ENCODE peak calls at places on chromosomes 7 and 10, in four cellular contexts. One of them, this sample, is unnamed. For H4K20me1, the result is how much of the 10 kb centered on the place peaks cover.

GRCh38 chr10:102948163-102948562 is 30.1 kb downstream of the CNNM2 start:
- DNase-seq in OCI-LY7: no peak
- DNase-seq in fibroblast of lung: no peak
- DNase-seq in GM23248: no peak
- DNase-seq in this sample: no peak

GRCh38 chr7:92436843-92437445 is 10.3 kb upstream of the GATAD1 start:
- DNase-seq in OCI-LY7: no peak
- DNase-seq in fibroblast of lung: no peak
- DNase-seq in GM23248: no peak
- DNase-seq in this sample: no peak

GRCh38 chr10:21517134-21517982 is 8.1 kb downstream of the SKIDA1 start:
- DNase-seq in OCI-LY7: peak
- DNase-seq in fibroblast of lung: peak
- DNase-seq in GM23248: peak
- DNase-seq in this sample: peak

GRCh38 chr10:48449501-48450232 is 143.2 kb downstream of the MAPK8 start:
- DNase-seq in OCI-LY7: no peak
- DNase-seq in fibroblast of lung: no peak
- DNase-seq in GM23248: no peak
- DNase-seq in this sample: no peak

GRCh38 chr10:13961096-13961495 is 369.6 kb downstream of the FRMD4A start:
- DNase-seq in OCI-LY7: no peak
- DNase-seq in fibroblast of lung: peak
- DNase-seq in GM23248: peak
- DNase-seq in this sample: no peak

GRCh38 chr10:49281461-49281860 is 17.5 kb upstream of the C10orf71 start:
- DNase-seq in OCI-LY7: no peak
- DNase-seq in fibroblast of lung: no peak
- DNase-seq in GM23248: no peak
- DNase-seq in this sample: no peak

GRCh38 chr7:125033506-125033905 is 103.9 kb upstream of the POT1 start:
- DNase-seq in OCI-LY7: no peak
- DNase-seq in fibroblast of lung: no peak
- DNase-seq in GM23248: no peak
- DNase-seq in this sample: no peak

GRCh38 chr7:155466814-155467675 is 9.1 kb downstream of the EN2 start:
- DNase-seq in OCI-LY7: no peak
- DNase-seq in fibroblast of lung: no peak
- DNase-seq in GM23248: peak
- DNase-seq in this sample: no peak

GRCh38 chr7:141071260-141071854 is 2.5 kb upstream of the TMEM178B start:
- DNase-seq in OCI-LY7: peak
- DNase-seq in fibroblast of lung: no peak
- DNase-seq in GM23248: peak
- DNase-seq in this sample: peak

GRCh38 chr7:96486681-96487080 is 164.8 kb upstream of the SLC25A13 start:
- DNase-seq in OCI-LY7: no peak
- DNase-seq in fibroblast of lung: no peak
- DNase-seq in GM23248: no peak
- DNase-seq in this sample: no peak

GRCh38 chr10:43292745-43293676 is 26.1 kb upstream of the RASGEF1A start:
- DNase-seq in OCI-LY7: peak
- DNase-seq in fibroblast of lung: peak
- DNase-seq in GM23248: peak
- DNase-seq in this sample: peak

GRCh38 chr10:95236068-95236903 is 42.2 kb downstream of the ACSM6 start:
- DNase-seq in OCI-LY7: peak
- DNase-seq in fibroblast of lung: peak
- DNase-seq in GM23248: peak
- DNase-seq in this sample: peak

GRCh38 chr10:34291466-34292177 is 523.5 kb downstream of the PARD3 start:
- DNase-seq in OCI-LY7: no peak
- DNase-seq in fibroblast of lung: no peak
- DNase-seq in GM23248: no peak
- DNase-seq in this sample: no peak

GRCh38 chr10:6694447-6695155 is 114.5 kb upstream of the PRKCQ start:
- DNase-seq in OCI-LY7: no peak
- DNase-seq in fibroblast of lung: peak
- DNase-seq in GM23248: peak
- DNase-seq in this sample: no peak

GRCh38 chr10:2341298-2341697 is 604.0 kb upstream of the ADARB2 start:
- DNase-seq in OCI-LY7: no peak
- DNase-seq in fibroblast of lung: no peak
- DNase-seq in GM23248: no peak
- DNase-seq in this sample: no peak

GRCh38 chr7:134826105-134826504 is 46.7 kb downstream of the CALD1 start:
- DNase-seq in OCI-LY7: no peak
- DNase-seq in fibroblast of lung: peak
- DNase-seq in GM23248: peak
- DNase-seq in this sample: no peak

GRCh38 chr7:5284304-5285281 is 1.9 kb downstream of the SLC29A4 start:
- DNase-seq in OCI-LY7: peak
- DNase-seq in fibroblast of lung: no peak
- DNase-seq in GM23248: no peak
- DNase-seq in this sample: peak

GRCh38 chr10:76657337-76658012 is 980.1 kb downstream of the KCNMA1 start:
- DNase-seq in OCI-LY7: no peak
- DNase-seq in fibroblast of lung: no peak
- DNase-seq in GM23248: no peak
- DNase-seq in this sample: peak

GRCh38 chr7:158782638-158783490 is 46.4 kb downstream of the ESYT2 start:
- DNase-seq in OCI-LY7: no peak
- DNase-seq in fibroblast of lung: no peak
- DNase-seq in GM23248: peak
- DNase-seq in this sample: no peak

GRCh38 chr7:6375346-6376101 is 72.2 kb downstream of the DAGLB start:
- DNase-seq in OCI-LY7: peak
- DNase-seq in fibroblast of lung: peak
- DNase-seq in GM23248: peak
- DNase-seq in this sample: no peak

GRCh38 chr10:125742465-125742864 is 23.0 kb downstream of the EDRF1 start:
- DNase-seq in OCI-LY7: peak
- DNase-seq in fibroblast of lung: no peak
- DNase-seq in GM23248: peak
- DNase-seq in this sample: no peak

GRCh38 chr7:8143151-8143874 is 118.7 kb downstream of the ICA1 start:
- DNase-seq in OCI-LY7: no peak
- DNase-seq in fibroblast of lung: no peak
- DNase-seq in GM23248: no peak
- DNase-seq in this sample: no peak

GRCh38 chr7:47403341-47403866 is 178.5 kb downstream of the TNS3 start:
- DNase-seq in OCI-LY7: no peak
- DNase-seq in fibroblast of lung: peak
- DNase-seq in GM23248: no peak
- DNase-seq in this sample: no peak

GRCh38 chr10:14671383-14671782 is 103.3 kb downstream of the FAM107B start:
- DNase-seq in OCI-LY7: no peak
- DNase-seq in fibroblast of lung: no peak
- DNase-seq in GM23248: peak
- DNase-seq in this sample: no peak

GRCh38 chr7:74230446-74231231 is 20.8 kb downstream of the LAT2 start:
- DNase-seq in OCI-LY7: peak
- DNase-seq in fibroblast of lung: no peak
- DNase-seq in GM23248: no peak
- DNase-seq in this sample: no peak

GRCh38 chr10:14293516-14293915 is 37.2 kb downstream of the FRMD4A start:
- DNase-seq in OCI-LY7: no peak
- DNase-seq in fibroblast of lung: no peak
- DNase-seq in GM23248: no peak
- DNase-seq in this sample: no peak

GRCh38 chr7:43668035-43668434 is 61.3 kb downstream of the COA1 start:
- DNase-seq in OCI-LY7: no peak
- DNase-seq in fibroblast of lung: no peak
- DNase-seq in GM23248: no peak
- DNase-seq in this sample: no peak

GRCh38 chr7:47952224-47952623 is 4.0 kb upstream of the PKD1L1 start:
- DNase-seq in OCI-LY7: no peak
- DNase-seq in fibroblast of lung: no peak
- DNase-seq in GM23248: no peak
- DNase-seq in this sample: no peak

GRCh38 chr10:91409869-91410637 is at the start of gene HECTD2:
- DNase-seq in OCI-LY7: peak
- DNase-seq in fibroblast of lung: peak
- DNase-seq in GM23248: peak
- DNase-seq in this sample: peak

GRCh38 chr10:127424594-127425264 is 124.4 kb upstream of the NPS start:
- DNase-seq in OCI-LY7: no peak
- DNase-seq in fibroblast of lung: peak
- DNase-seq in GM23248: peak
- DNase-seq in this sample: no peak

DNA sequence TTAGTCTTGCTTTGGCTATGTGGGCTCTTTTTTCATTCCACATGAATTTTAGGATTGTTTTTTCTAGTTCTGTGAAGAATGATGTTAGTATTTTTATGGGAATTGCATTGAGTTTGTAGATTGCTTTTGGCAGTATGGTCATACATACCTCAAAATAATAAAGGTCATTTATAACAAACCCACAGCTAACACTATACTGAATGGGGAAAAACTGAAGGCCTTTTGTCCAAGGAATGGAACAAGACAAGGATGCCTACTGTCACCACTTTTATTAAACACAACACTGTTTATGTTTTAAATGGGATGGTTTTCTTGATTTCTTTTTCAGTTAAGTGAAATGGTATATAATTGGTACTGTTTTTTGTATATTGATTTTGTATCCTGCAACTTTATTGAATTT is 84.3 kb downstream of the CCDC7 start:
- DNase-seq in OCI-LY7: no peak
- DNase-seq in fibroblast of lung: no peak
- DNase-seq in GM23248: no peak
- DNase-seq in this sample: no peak
- H4K20me1 ChIP-seq in OCI-LY7: under half
- H4K20me1 ChIP-seq in fibroblast of lung: under half
- H4K20me1 ChIP-seq in GM23248: under half
- H4K20me1 ChIP-seq in this sample: under half

GRCh38 chr10:132414402-132415016 is 17.5 kb downstream of the PWWP2B start:
- DNase-seq in OCI-LY7: no peak
- DNase-seq in fibroblast of lung: no peak
- DNase-seq in GM23248: no peak
- DNase-seq in this sample: no peak
- H4K20me1 ChIP-seq in OCI-LY7: under half
- H4K20me1 ChIP-seq in fibroblast of lung: under half
- H4K20me1 ChIP-seq in GM23248: under half
- H4K20me1 ChIP-seq in this sample: under half

GRCh38 chr10:77875730-77876129 is 50.8 kb downstream of the DLG5 start:
- DNase-seq in OCI-LY7: no peak
- DNase-seq in fibroblast of lung: no peak
- DNase-seq in GM23248: no peak
- DNase-seq in this sample: no peak
- H4K20me1 ChIP-seq in OCI-LY7: under half
- H4K20me1 ChIP-seq in fibroblast of lung: under half
- H4K20me1 ChIP-seq in GM23248: under half
- H4K20me1 ChIP-seq in this sample: under half

GRCh38 chr7:632831-633210 is 93.7 kb upstream of the DNAAF5 start:
- DNase-seq in OCI-LY7: no peak
- DNase-seq in fibroblast of lung: no peak
- DNase-seq in GM23248: no peak
- DNase-seq in this sample: no peak
- H4K20me1 ChIP-seq in OCI-LY7: under half
- H4K20me1 ChIP-seq in fibroblast of lung: under half
- H4K20me1 ChIP-seq in GM23248: under half
- H4K20me1 ChIP-seq in this sample: under half

DNA sequence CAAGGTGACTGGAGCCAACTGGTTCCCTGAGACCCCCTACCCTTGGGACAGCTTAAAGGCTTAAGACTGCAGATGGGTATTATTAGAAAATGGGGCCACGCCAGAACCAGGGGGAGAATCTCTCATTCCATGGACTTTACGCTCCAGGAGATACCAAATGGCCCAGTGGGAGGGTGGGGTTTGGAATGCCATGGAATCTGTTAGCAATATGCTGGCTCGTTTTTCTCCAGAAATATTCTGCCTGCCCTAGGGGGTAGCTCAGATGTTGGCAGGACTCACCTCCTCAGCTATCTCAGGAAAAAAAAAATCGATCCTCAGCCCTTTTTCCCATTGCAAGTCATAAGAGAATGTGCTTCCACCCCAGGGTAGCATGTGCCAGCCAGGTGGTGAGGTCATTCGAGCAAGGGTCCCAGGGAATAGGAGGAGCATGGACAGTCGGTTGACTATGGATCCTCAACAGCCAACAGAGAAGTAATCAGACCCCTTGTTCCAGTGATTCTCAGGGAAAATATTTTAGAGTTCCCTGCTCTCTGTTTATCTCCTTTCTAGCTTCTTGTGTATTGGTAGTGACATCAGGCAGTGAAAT is 22.9 kb downstream of the SVIL start:
- DNase-seq in OCI-LY7: no peak
- DNase-seq in fibroblast of lung: peak
- DNase-seq in GM23248: no peak
- DNase-seq in this sample: no peak
- H4K20me1 ChIP-seq in OCI-LY7: under half
- H4K20me1 ChIP-seq in fibroblast of lung: under half
- H4K20me1 ChIP-seq in GM23248: under half
- H4K20me1 ChIP-seq in this sample: under half

GRCh38 chr10:16612148-16612742 is 90.6 kb upstream of the C1QL3 start:
- DNase-seq in OCI-LY7: peak
- DNase-seq in fibroblast of lung: peak
- DNase-seq in GM23248: peak
- DNase-seq in this sample: peak
- H4K20me1 ChIP-seq in OCI-LY7: under half
- H4K20me1 ChIP-seq in fibroblast of lung: under half
- H4K20me1 ChIP-seq in GM23248: under half
- H4K20me1 ChIP-seq in this sample: under half

DNA sequence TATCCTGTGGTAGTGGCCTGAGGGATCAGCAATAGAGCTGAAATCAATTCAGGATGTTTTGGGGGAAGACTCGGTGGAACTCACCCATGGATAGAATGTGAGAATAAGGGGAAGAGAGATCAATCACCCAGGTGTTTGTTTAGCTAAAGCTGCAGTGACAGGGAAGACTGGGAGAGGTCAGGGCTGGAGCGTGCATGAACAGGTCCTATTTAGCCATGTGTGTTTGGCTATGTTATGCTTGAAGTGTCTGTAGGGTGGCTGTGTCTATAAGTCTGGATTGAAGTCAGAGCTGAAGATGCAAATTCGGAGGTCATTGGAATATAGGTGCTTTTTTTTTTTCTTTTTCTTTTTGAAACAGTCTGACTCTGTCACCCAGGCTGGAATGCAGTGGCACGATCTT is 4.6 kb downstream of the ATP6V1F start:
- DNase-seq in OCI-LY7: no peak
- DNase-seq in fibroblast of lung: no peak
- DNase-seq in GM23248: no peak
- DNase-seq in this sample: no peak
- H4K20me1 ChIP-seq in OCI-LY7: under half
- H4K20me1 ChIP-seq in fibroblast of lung: under half
- H4K20me1 ChIP-seq in GM23248: under half
- H4K20me1 ChIP-seq in this sample: under half

This sample was measured in MM.1S.